ENCODE peak calls at places on chromosomes 1 and 21, in seven cellular contexts. D is transverse colon, Z is fibroblast of mammary gland, C is SW 1271, M is activated T-cell treated with anti-CD3 and anti-CD28 coated beads for 4 hours, N is ELR, R is NB4. B is an unnamed sample.

GRCh38 chr1:245999697-246000637 is 507.1 kb downstream of the SMYD3 start:
- DNase-seq in D (no peak), Z (no peak), M (no peak), C (no peak), N (no peak), R (peak), B (no peak)

GRCh38 chr1:58848818-58849411 is 65.1 kb upstream of the JUN start:
- DNase-seq in D (peak), N (peak), C (peak), M (no peak), R (peak), Z (peak), B (no peak)

GRCh38 chr21:31276663-31277062 is 67.4 kb downstream of the TIAM1 start:
- DNase-seq in Z (no peak), N (no peak), M (no peak), R (no peak), D (no peak), C (no peak), B (no peak)

GRCh38 chr1:209643295-209644020 is 8.8 kb downstream of the LAMB3 start:
- DNase-seq in N (no peak), M (no peak), Z (peak), D (no peak), R (no peak), C (no peak), B (no peak)

GRCh38 chr1:212540031-212540430 is 68.5 kb upstream of the ATF3 start:
- DNase-seq in D (no peak), R (no peak), N (no peak), C (no peak), M (no peak), Z (no peak), B (no peak)

GRCh38 chr1:172863031-172863430 is 187.7 kb downstream of the TNFSF18 start:
- DNase-seq in Z (peak), C (no peak), M (no peak), N (peak), R (no peak), D (no peak), B (no peak)

GRCh38 chr1:205447457-205448415 is 8.1 kb downstream of the BLACAT1 start:
- DNase-seq in M (no peak), R (no peak), C (no peak), N (no peak), D (no peak), Z (no peak), B (no peak)

GRCh38 chr1:41637367-41637766 is 152.9 kb upstream of the EDN2 start:
- DNase-seq in C (no peak), M (no peak), R (no peak), Z (no peak), D (no peak), N (no peak), B (no peak)

GRCh38 chr1:119978018-119978505 is 81.7 kb upstream of the ADAM30 start:
- DNase-seq in D (no peak), M (no peak), N (no peak), C (no peak), R (no peak), Z (no peak), B (no peak)

GRCh38 chr21:34073749-34074282 is 438 bp downstream of the MRPS6 start:
- DNase-seq in D (peak), R (peak), Z (no peak), M (peak), C (no peak), N (peak), B (no peak)

GRCh38 chr1:26772687-26773086 is 15.1 kb upstream of the PIGV start:
- DNase-seq in M (no peak), Z (peak), R (no peak), D (no peak), C (peak), N (peak), B (no peak)

GRCh38 chr1:63802109-63802508 is 28.3 kb downstream of the ROR1 start:
- DNase-seq in R (no peak), Z (no peak), C (no peak), N (peak), D (no peak), M (no peak), B (no peak)

GRCh38 chr1:150387200-150387599 is 23.3 kb downstream of the RPRD2 start:
- DNase-seq in R (no peak), N (no peak), C (no peak), M (no peak), D (no peak), Z (no peak), B (no peak)